ENCODE peak calls at places on chromosomes 6 and 20, in five cellular contexts. One of them, this sample, is unnamed.

GRCh38 chr6:41083072-41083471 is 10.3 kb downstream of the NFYA start:
- DNase-seq in T-helper 17 cell: no peak
- DNase-seq in coronary artery: no peak
- DNase-seq in NCI-H345: no peak
- DNase-seq in T-helper 9 cell: no peak
- DNase-seq in this sample: no peak

GRCh38 chr20:9928955-9929354 is 90.1 kb upstream of the PAK5 start:
- DNase-seq in T-helper 17 cell: no peak
- DNase-seq in coronary artery: no peak
- DNase-seq in NCI-H345: no peak
- DNase-seq in T-helper 9 cell: no peak
- DNase-seq in this sample: no peak

GRCh38 chr20:32487381-32487780 is 97.8 kb downstream of the NOL4L start:
- DNase-seq in coronary artery: no peak
- DNase-seq in T-helper 9 cell: no peak
- DNase-seq in NCI-H345: no peak
- DNase-seq in T-helper 17 cell: no peak
- DNase-seq in this sample: no peak

GRCh38 chr20:16952965-16953364 is 204.8 kb downstream of the OTOR start:
- DNase-seq in T-helper 17 cell: no peak
- DNase-seq in NCI-H345: no peak
- DNase-seq in coronary artery: no peak
- DNase-seq in T-helper 9 cell: no peak
- DNase-seq in this sample: no peak

GRCh38 chr6:109349419-109349987 is 32.8 kb downstream of the CD164 start:
- DNase-seq in NCI-H345: peak; percentile 82
- DNase-seq in coronary artery: no peak
- DNase-seq in T-helper 9 cell: no peak
- DNase-seq in T-helper 17 cell: no peak
- DNase-seq in this sample: no peak

GRCh38 chr6:109484161-109484560 is 1.1 kb upstream of the ZBTB24 start:
- DNase-seq in coronary artery: no peak
- DNase-seq in T-helper 17 cell: no peak
- DNase-seq in T-helper 9 cell: no peak
- DNase-seq in NCI-H345: no peak
- DNase-seq in this sample: no peak

GRCh38 chr6:63634630-63635029 is 972 bp upstream of the PHF3 start:
- DNase-seq in T-helper 9 cell: no peak
- DNase-seq in NCI-H345: no peak
- DNase-seq in T-helper 17 cell: no peak
- DNase-seq in coronary artery: no peak
- DNase-seq in this sample: no peak

GRCh38 chr20:23386304-23387117 is 24.5 kb downstream of the GZF1 start:
- DNase-seq in NCI-H345: no peak
- DNase-seq in coronary artery: no peak
- DNase-seq in T-helper 17 cell: no peak
- DNase-seq in T-helper 9 cell: no peak
- DNase-seq in this sample: no peak

GRCh38 chr6:127900935-127901334 is at the start of gene THEMIS:
- DNase-seq in T-helper 17 cell: no peak
- DNase-seq in coronary artery: no peak
- DNase-seq in NCI-H345: no peak
- DNase-seq in T-helper 9 cell: peak; percentile 10
- DNase-seq in this sample: peak; percentile 79

GRCh38 chr6:39091163-39091562 is 23.8 kb downstream of the SAYSD1 start:
- DNase-seq in coronary artery: no peak
- DNase-seq in NCI-H345: no peak
- DNase-seq in T-helper 17 cell: no peak
- DNase-seq in T-helper 9 cell: no peak
- DNase-seq in this sample: no peak

GRCh38 chr6:7473805-7474329 is 67.6 kb upstream of the DSP start:
- DNase-seq in coronary artery: no peak
- DNase-seq in T-helper 9 cell: no peak
- DNase-seq in NCI-H345: no peak
- DNase-seq in T-helper 17 cell: no peak
- DNase-seq in this sample: no peak

GRCh38 chr20:54112221-54112884 is 42.0 kb upstream of the BCAS1 start:
- DNase-seq in NCI-H345: no peak
- DNase-seq in coronary artery: peak; percentile 46
- DNase-seq in T-helper 9 cell: no peak
- DNase-seq in T-helper 17 cell: no peak
- DNase-seq in this sample: no peak

GRCh38 chr20:35735828-35736470 is 6.1 kb downstream of the RBM39 start:
- DNase-seq in T-helper 9 cell: no peak
- DNase-seq in NCI-H345: no peak
- DNase-seq in coronary artery: no peak
- DNase-seq in T-helper 17 cell: no peak
- DNase-seq in this sample: no peak

GRCh38 chr20:25117961-25118360 is 36.0 kb upstream of the VSX1 start:
- DNase-seq in NCI-H345: no peak
- DNase-seq in T-helper 9 cell: no peak
- DNase-seq in T-helper 17 cell: no peak
- DNase-seq in coronary artery: no peak
- DNase-seq in this sample: no peak

GRCh38 chr20:63264002-63264401 is 8.6 kb upstream of the ARFGAP1 start:
- DNase-seq in T-helper 17 cell: no peak
- DNase-seq in coronary artery: no peak
- DNase-seq in NCI-H345: no peak
- DNase-seq in T-helper 9 cell: no peak
- DNase-seq in this sample: no peak

GRCh38 chr20:2224246-2224645 is 71.6 kb upstream of the TGM3 start:
- DNase-seq in T-helper 9 cell: no peak
- DNase-seq in coronary artery: no peak
- DNase-seq in T-helper 17 cell: no peak
- DNase-seq in NCI-H345: no peak
- DNase-seq in this sample: no peak

GRCh38 chr6:43268348-43268685 is 25.0 kb downstream of the TTBK1 start:
- DNase-seq in NCI-H345: no peak
- DNase-seq in T-helper 17 cell: no peak
- DNase-seq in T-helper 9 cell: no peak
- DNase-seq in coronary artery: no peak
- DNase-seq in this sample: no peak

GRCh38 chr20:23156170-23156841 is 70.2 kb upstream of the CD93 start:
- DNase-seq in coronary artery: peak; percentile 88
- DNase-seq in T-helper 17 cell: no peak
- DNase-seq in T-helper 9 cell: no peak
- DNase-seq in NCI-H345: no peak
- DNase-seq in this sample: no peak

GRCh38 chr20:35768731-35769664 is 2.8 kb upstream of the PHF20 start:
- DNase-seq in coronary artery: peak; percentile 98
- DNase-seq in T-helper 9 cell: no peak
- DNase-seq in T-helper 17 cell: no peak
- DNase-seq in NCI-H345: peak; percentile 41
- DNase-seq in this sample: no peak

GRCh38 chr6:92690997-92691599 is 728.3 kb downstream of the EPHA7 start:
- DNase-seq in T-helper 17 cell: no peak
- DNase-seq in T-helper 9 cell: no peak
- DNase-seq in coronary artery: no peak
- DNase-seq in NCI-H345: no peak
- DNase-seq in this sample: no peak

GRCh38 chr20:4613718-4614620 is 107.7 kb upstream of the PRND start:
- DNase-seq in T-helper 17 cell: peak; percentile 51
- DNase-seq in T-helper 9 cell: peak; percentile 61
- DNase-seq in coronary artery: no peak
- DNase-seq in NCI-H345: peak; percentile 94
- DNase-seq in this sample: peak; percentile 32

GRCh38 chr6:162825597-162825996 is 97.8 kb downstream of the PACRG start:
- DNase-seq in coronary artery: no peak
- DNase-seq in T-helper 17 cell: no peak
- DNase-seq in T-helper 9 cell: no peak
- DNase-seq in NCI-H345: no peak
- DNase-seq in this sample: no peak

GRCh38 chr20:2751347-2751867 is 49.0 kb downstream of the CPXM1 start:
- DNase-seq in T-helper 9 cell: no peak
- DNase-seq in coronary artery: no peak
- DNase-seq in NCI-H345: peak; percentile 66
- DNase-seq in T-helper 17 cell: no peak
- DNase-seq in this sample: no peak

GRCh38 chr6:15332441-15332840 is 86.6 kb downstream of the JARID2 start:
- DNase-seq in NCI-H345: no peak
- DNase-seq in coronary artery: no peak
- DNase-seq in T-helper 9 cell: no peak
- DNase-seq in T-helper 17 cell: no peak
- DNase-seq in this sample: no peak

GRCh38 chr6:12014027-12014872 is 2.1 kb downstream of the HIVEP1 start:
- DNase-seq in T-helper 9 cell: no peak
- DNase-seq in NCI-H345: no peak
- DNase-seq in T-helper 17 cell: no peak
- DNase-seq in coronary artery: no peak
- DNase-seq in this sample: no peak

GRCh38 chr6:103783344-103783743 is 1076.4 kb downstream of the HACE1 start:
- DNase-seq in coronary artery: no peak
- DNase-seq in NCI-H345: peak; percentile 90
- DNase-seq in T-helper 17 cell: no peak
- DNase-seq in T-helper 9 cell: no peak
- DNase-seq in this sample: no peak

GRCh38 chr20:63873477-63873971 is 8.5 kb downstream of the TPD52L2 start:
- DNase-seq in T-helper 9 cell: no peak
- DNase-seq in coronary artery: no peak
- DNase-seq in NCI-H345: no peak
- DNase-seq in T-helper 17 cell: no peak
- DNase-seq in this sample: no peak

GRCh38 chr6:44221291-44221960 is 2.0 kb upstream of the SLC29A1 start:
- DNase-seq in T-helper 17 cell: peak; percentile 55
- DNase-seq in NCI-H345: peak; percentile 78
- DNase-seq in T-helper 9 cell: peak; percentile 60
- DNase-seq in coronary artery: peak; percentile 97
- DNase-seq in this sample: peak; percentile 48

GRCh38 chr20:22341508-22341907 is 242.9 kb downstream of the FOXA2 start:
- DNase-seq in T-helper 17 cell: no peak
- DNase-seq in NCI-H345: no peak
- DNase-seq in coronary artery: no peak
- DNase-seq in T-helper 9 cell: no peak
- DNase-seq in this sample: no peak

GRCh38 chr6:73983367-73983766 is 287.4 kb downstream of the CD109 start:
- DNase-seq in coronary artery: no peak
- DNase-seq in NCI-H345: no peak
- DNase-seq in T-helper 17 cell: no peak
- DNase-seq in T-helper 9 cell: no peak
- DNase-seq in this sample: no peak

GRCh38 chr20:52494244-52494643 is 302.7 kb upstream of the ZFP64 start:
- DNase-seq in NCI-H345: no peak
- DNase-seq in T-helper 17 cell: no peak
- DNase-seq in coronary artery: no peak
- DNase-seq in T-helper 9 cell: no peak
- DNase-seq in this sample: no peak

GRCh38 chr6:67683960-67684359 is 951.1 kb upstream of the ADGRB3 start:
- DNase-seq in T-helper 9 cell: no peak
- DNase-seq in T-helper 17 cell: no peak
- DNase-seq in NCI-H345: no peak
- DNase-seq in coronary artery: no peak
- DNase-seq in this sample: no peak

GRCh38 chr20:49801882-49802281 is 10.7 kb upstream of the SLC9A8 start:
- DNase-seq in NCI-H345: no peak
- DNase-seq in T-helper 17 cell: no peak
- DNase-seq in T-helper 9 cell: no peak
- DNase-seq in coronary artery: no peak
- DNase-seq in this sample: no peak

GRCh38 chr6:149026530-149026942 is 279.7 kb downstream of the UST start:
- DNase-seq in NCI-H345: peak; percentile 62
- DNase-seq in T-helper 9 cell: no peak
- DNase-seq in coronary artery: no peak
- DNase-seq in T-helper 17 cell: no peak
- DNase-seq in this sample: no peak

GRCh38 chr6:56708810-56709597 is 66.3 kb upstream of the DST start:
- DNase-seq in coronary artery: no peak
- DNase-seq in NCI-H345: peak; percentile 60
- DNase-seq in T-helper 9 cell: no peak
- DNase-seq in T-helper 17 cell: no peak
- DNase-seq in this sample: peak; percentile 20

GRCh38 chr20:17620371-17621228 is 50.7 kb downstream of the DSTN start:
- DNase-seq in T-helper 17 cell: peak; percentile 10
- DNase-seq in coronary artery: no peak
- DNase-seq in T-helper 9 cell: no peak
- DNase-seq in NCI-H345: no peak
- DNase-seq in this sample: no peak

This sample was measured in T-helper 1 cell.